ENCODE peak calls at places on chromosomes 4 and X, in five cellular contexts. G is fibroblast of lung, A is astrocyte, E is HepG2, C is SK-N-SH. Q is an unnamed sample. For H3K4me1 and H3K79me2, the result is how much of the 10 kb centered on the place peaks cover.

GRCh38 chr4:183987529-183987946 is 82.4 kb downstream of the STOX2 start:
- DNase-seq in G (peak), A (peak), E (no peak), C (peak), Q (no peak)

GRCh38 chrX:48461830-48462229 is 8.2 kb downstream of the SLC38A5 start:
- DNase-seq in G (no peak), A (no peak), E (no peak), C (no peak), Q (no peak)

GRCh38 chrX:97123001-97123400 is 239.3 kb downstream of the RPA4 start:
- DNase-seq in G (no peak), A (no peak), E (no peak), C (no peak), Q (no peak)

GRCh38 chr4:90198086-90198847 is 71.1 kb downstream of the CCSER1 start:
- DNase-seq in G (no peak), A (no peak), E (no peak), C (no peak), Q (no peak)

GRCh38 chr4:114563536-114564315 is 34.9 kb upstream of the UGT8 start:
- DNase-seq in G (no peak), A (peak), E (no peak), C (no peak), Q (no peak)

GRCh38 chrX:120604359-120604782 is 470 bp downstream of the MCTS1 start:
- DNase-seq in G (peak), A (peak), E (peak), C (peak), Q (peak)

GRCh38 chr4:20422398-20422797 is 170.7 kb downstream of the SLIT2 start:
- DNase-seq in G (peak), A (peak), E (peak), C (peak), Q (peak)

GRCh38 chr4:159280442-159281172 is 177.7 kb downstream of the RAPGEF2 start:
- DNase-seq in G (no peak), A (no peak), E (peak), C (no peak), Q (no peak)

GRCh38 chr4:2829321-2829932 is 14.2 kb upstream of the ADD1 start:
- DNase-seq in G (no peak), A (no peak), E (no peak), C (peak), Q (no peak)

GRCh38 chrX:34874763-34875162 is 67.8 kb upstream of the FAM47B start:
- DNase-seq in G (no peak), A (no peak), E (no peak), C (no peak), Q (no peak)

GRCh38 chr4:73970011-73970410 is 11.8 kb downstream of the PF4 start:
- DNase-seq in G (no peak), A (no peak), E (no peak), C (no peak), Q (no peak)

GRCh38 chrX:109840585-109840984 is 107.5 kb upstream of the ACSL4 start:
- DNase-seq in G (peak), A (peak), E (peak), C (no peak), Q (no peak)

GRCh38 chrX:122087353-122087752 is 1039.9 kb downstream of the GLUD2 start:
- DNase-seq in G (no peak), A (no peak), E (no peak), C (no peak), Q (no peak)

GRCh38 chrX:70434914-70435586 is 9.6 kb upstream of the DLG3 start:
- DNase-seq in G (peak), A (peak), E (no peak), C (no peak), Q (no peak)

GRCh38 chr4:39922389-39922788 is 55.3 kb downstream of the PDS5A start:
- DNase-seq in G (no peak), A (no peak), E (no peak), C (no peak), Q (no peak)

GRCh38 chr4:174120446-174121142 is 162.9 kb downstream of the FBXO8 start:
- DNase-seq in G (peak), A (peak), E (peak), C (peak), Q (peak)

GRCh38 chr4:102174800-102175199 is 170.5 kb downstream of the SLC39A8 start:
- DNase-seq in G (no peak), A (peak), E (no peak), C (no peak), Q (no peak)

GRCh38 chrX:107449490-107450175 is at the start of gene FRMPD3:
- DNase-seq in G (no peak), A (no peak), E (no peak), C (peak), Q (peak)

GRCh38 chr4:181860668-181861067 is 382.5 kb upstream of the TENM3 start:
- DNase-seq in G (peak), A (peak), E (no peak), C (no peak), Q (no peak)

GRCh38 chr4:17347445-17347844 is 164.4 kb downstream of the QDPR start:
- DNase-seq in G (peak), A (no peak), E (peak), C (peak), Q (peak)

GRCh38 chr4:76088719-76089118 is 14.2 kb downstream of the ART3 start:
- DNase-seq in G (no peak), A (no peak), E (no peak), C (no peak), Q (no peak)

GRCh38 chr4:76095568-76095967 is 21.1 kb downstream of the ART3 start:
- DNase-seq in G (no peak), A (no peak), E (no peak), C (no peak), Q (no peak)

GRCh38 chr4:76087007-76087769 is 12.7 kb downstream of the ART3 start:
- DNase-seq in G (peak), A (peak), E (peak), C (peak), Q (no peak)

GRCh38 chr4:76090241-76090691 is 15.8 kb downstream of the ART3 start:
- DNase-seq in G (peak), A (peak), E (peak), C (peak), Q (no peak)

DNA sequence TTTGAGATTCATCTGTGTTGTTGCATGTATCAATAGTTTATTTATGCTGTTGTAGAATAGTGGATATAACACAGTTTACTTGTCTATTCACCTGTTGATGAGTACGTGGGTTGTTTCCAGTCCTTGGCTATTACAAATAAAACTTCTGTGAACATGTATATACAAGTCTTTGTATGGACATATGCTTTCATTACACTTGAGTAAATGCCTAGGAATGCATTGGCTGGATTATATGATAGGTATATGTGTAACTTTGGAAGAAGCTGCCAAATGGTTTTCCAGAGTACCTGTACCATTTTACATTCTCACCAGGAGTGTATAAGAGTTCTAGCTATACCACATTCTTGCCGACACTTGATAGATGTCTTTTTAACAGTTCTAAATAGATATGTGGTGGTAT is 16.5 kb downstream of the ART3 start:
- DNase-seq in G (no peak), A (no peak), E (no peak), C (no peak), Q (no peak)
- H3K4me1 ChIP-seq in G (under half), A (under half), E (under half), C (under half), Q (under half)

DNA sequence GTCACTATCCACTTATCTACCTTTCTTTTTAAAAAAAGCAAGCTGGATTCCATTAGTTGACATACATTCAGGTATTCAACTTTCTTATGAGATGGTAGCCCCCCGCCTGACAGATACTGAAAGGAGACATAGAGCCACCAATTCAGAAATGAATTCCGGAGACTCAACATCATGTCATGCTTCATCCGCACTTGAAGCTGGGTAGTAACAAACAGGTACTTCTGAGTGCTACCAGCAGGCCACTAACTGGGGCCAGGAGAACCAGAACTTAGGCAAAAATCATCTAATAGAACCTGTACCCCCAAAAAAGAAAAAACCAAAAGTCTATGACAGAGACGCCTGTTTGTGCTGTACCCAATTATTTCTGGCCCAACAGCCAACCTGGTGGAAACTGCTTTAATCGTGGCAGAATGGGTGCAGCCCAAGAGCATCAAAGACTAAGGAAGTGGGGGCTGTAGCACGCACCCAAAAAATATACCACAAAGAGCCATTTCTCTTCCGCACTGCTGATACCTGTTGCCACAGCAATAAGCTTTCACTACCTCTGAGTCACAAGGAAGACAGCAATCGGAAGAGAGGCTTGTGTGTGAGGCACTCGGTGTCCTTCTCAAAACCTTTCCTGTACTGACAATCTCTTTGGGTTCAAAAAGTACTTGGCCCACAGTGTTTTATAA is 84.8 kb downstream of the AFAP1 start:
- DNase-seq in G (no peak), A (peak), E (no peak), C (no peak), Q (no peak)
- H3K79me2 ChIP-seq in G (under half), A (half or more), E (under half), C (half or more), Q (under half)

DNA sequence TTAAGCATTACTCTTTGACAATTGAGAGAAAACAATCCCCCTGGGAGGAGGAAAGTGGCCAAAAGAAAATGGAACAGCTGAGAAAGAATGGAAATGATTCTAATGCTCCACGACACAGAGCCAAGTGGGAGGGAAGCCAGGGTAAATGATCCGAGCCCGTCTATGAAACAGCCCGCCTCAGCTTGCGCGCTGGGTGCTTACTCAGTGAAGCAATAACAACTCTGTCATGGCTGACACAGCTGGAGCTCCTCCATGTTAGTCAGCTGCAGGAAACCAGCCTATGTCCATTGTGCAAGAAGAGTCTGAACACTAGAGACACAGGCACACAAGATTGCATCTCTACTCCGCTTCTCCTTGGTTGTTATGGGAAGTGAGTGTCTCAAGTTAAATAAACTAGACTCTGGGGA is 19.3 kb downstream of the NOA1 start:
- DNase-seq in G (peak), A (peak), E (no peak), C (no peak), Q (no peak)
- H3K27ac ChIP-seq in G (peak), A (peak), E (no peak), C (no peak), Q (no peak)

DNA sequence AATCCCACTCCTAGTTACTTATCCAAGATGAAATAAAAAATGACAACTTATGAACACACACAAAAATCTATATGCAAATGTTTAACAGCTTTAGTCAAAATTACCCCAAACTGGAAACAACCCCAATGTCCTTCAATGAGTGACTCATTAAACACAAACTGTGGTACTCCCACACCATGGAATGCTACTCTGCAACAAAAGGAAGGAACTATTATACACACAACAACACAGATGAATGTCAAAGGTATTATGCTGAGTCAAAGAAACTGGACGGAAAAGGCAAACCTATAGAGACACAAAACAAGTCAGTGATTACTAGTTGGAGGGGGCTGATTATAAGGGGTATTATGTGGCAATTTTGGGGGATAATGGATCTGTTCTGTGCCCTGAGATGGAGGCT is 40.5 kb downstream of the MED14 start:
- DNase-seq in G (no peak), A (peak), E (no peak), C (no peak), Q (no peak)
- H3K4me1 ChIP-seq in G (under half), A (under half), E (under half), C (under half), Q (under half)

GRCh38 chr4:25856756-25857155 is 6.0 kb downstream of the SEL1L3 start:
- DNase-seq in G (peak), A (no peak), E (no peak), C (no peak), Q (no peak)

GRCh38 chr4:25857851-25858400 is 4.9 kb downstream of the SEL1L3 start:
- DNase-seq in G (no peak), A (no peak), E (no peak), C (no peak), Q (no peak)

GRCh38 chr4:25860586-25861421 is 2.0 kb downstream of the SEL1L3 start:
- DNase-seq in G (peak), A (no peak), E (no peak), C (no peak), Q (peak)

GRCh38 chr4:25859429-25860148 is 3.2 kb downstream of the SEL1L3 start:
- DNase-seq in G (no peak), A (peak), E (no peak), C (peak), Q (peak)

DNA sequence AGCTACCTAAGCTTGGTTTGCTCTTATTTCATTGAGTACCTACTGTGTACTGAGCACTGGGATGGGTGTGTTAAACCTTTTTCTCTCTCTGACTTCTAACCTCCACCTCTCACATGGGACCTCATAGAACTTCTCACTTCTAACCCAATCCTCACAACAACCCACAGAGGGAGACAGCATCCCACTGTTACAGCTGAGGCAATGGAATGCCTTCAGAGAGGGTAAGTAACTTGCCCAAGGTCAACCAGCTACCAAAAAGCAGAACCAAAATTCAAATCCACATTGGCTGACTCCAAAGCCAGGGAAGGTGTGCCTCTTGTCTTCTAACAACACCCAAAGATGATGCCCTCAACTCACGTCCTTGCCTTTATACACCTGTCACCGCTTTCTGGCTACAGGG is 5.4 kb downstream of the SEL1L3 start:
- DNase-seq in G (no peak), A (no peak), E (no peak), C (no peak), Q (peak)
- H3K79me2 ChIP-seq in G (under half), A (under half), E (under half), C (under half), Q (half or more)

DNA sequence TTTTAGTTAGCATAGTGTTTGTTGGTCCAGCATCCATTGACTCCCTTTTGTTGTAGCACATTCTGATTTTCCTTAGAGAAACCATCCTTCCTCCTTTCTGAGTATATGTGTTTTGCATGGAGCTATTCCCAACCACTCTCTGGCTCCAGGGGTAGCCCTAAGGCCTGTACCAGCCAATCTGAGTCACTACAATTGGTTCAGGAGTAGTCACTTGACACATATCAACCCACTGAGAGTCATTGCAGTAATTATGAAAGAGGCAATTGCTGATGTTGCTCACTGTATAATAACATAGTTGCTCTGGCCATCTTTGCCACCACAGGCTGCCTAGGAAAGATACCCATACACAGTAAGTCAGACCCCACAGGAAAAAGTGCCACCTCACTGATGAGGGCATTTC is 71.2 kb upstream of the GRID2 start:
- DNase-seq in G (peak), A (no peak), E (no peak), C (no peak), Q (no peak)
- H3K27ac ChIP-seq in G (peak), A (no peak), E (no peak), C (no peak), Q (no peak)

GRCh38 chrX:27996132-27996531 is 14.9 kb upstream of the DCAF8L1 start:
- DNase-seq in G (no peak), A (no peak), E (no peak), C (no peak), Q (no peak)

GRCh38 chrX:27995611-27996010 is 14.4 kb upstream of the DCAF8L1 start:
- DNase-seq in G (no peak), A (no peak), E (no peak), C (no peak), Q (no peak)

GRCh38 chrX:27998666-27999065 is 17.4 kb upstream of the DCAF8L1 start:
- DNase-seq in G (no peak), A (peak), E (no peak), C (no peak), Q (no peak)

DNA sequence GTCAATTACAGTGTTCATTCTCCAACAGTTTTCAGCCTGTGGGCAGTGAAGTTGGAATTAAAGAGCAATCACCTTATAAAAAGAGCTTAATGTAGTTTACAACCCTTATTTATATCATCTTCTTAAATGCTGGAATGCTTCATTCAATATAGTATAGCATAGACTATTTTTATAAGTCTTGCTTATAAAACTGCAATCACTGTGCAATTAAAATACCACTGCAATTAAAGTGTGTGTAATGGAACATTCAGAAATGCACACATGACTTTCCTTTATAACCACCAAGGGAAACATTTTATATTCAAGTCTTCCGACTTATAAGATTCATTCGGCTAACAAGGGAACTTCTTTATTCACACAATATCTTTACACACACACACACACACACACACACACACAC is 16.4 kb upstream of the DCAF8L1 start:
- DNase-seq in G (no peak), A (no peak), E (no peak), C (no peak), Q (no peak)
- H3K4me1 ChIP-seq in G (under half), A (under half), E (under half), C (under half), Q (under half)

GRCh38 chr4:110075891-110076290 is 122.5 kb downstream of the ELOVL6 start:
- DNase-seq in G (no peak), A (no peak), E (no peak), C (no peak), Q (no peak)
- H3K79me2 ChIP-seq in G (under half), A (under half), E (under half), C (under half), Q (under half)

GRCh38 chrX:36422368-36422767 is 502.8 kb downstream of the CFAP47 start:
- DNase-seq in G (no peak), A (no peak), E (no peak), C (no peak), Q (no peak)
- H3K27ac ChIP-seq in G (no peak), A (no peak), E (no peak), C (no peak), Q (no peak)

Q was measured in OCI-LY7.